ENCODE peak calls at places on chromosome 3, in four cellular contexts. One of them, this sample, is unnamed.

GRCh38 chr3:155110996-155111901 is 31.1 kb downstream of the MME start:
- DNase-seq in right atrium auricular region: no peak
- DNase-seq in WTC11: no peak
- DNase-seq in kidney epithelial cell: no peak
- DNase-seq in this sample: no peak

GRCh38 chr3:43153189-43154083 is 47.6 kb upstream of the POMGNT2 start:
- DNase-seq in WTC11: no peak
- DNase-seq in kidney epithelial cell: no peak
- DNase-seq in right atrium auricular region: peak
- DNase-seq in this sample: peak

GRCh38 chr3:83523470-83524073 is 1435.2 kb upstream of the CADM2 start:
- DNase-seq in kidney epithelial cell: peak
- DNase-seq in right atrium auricular region: no peak
- DNase-seq in WTC11: peak
- DNase-seq in this sample: no peak

GRCh38 chr3:24416224-24416623 is 78.4 kb downstream of the THRB start:
- DNase-seq in WTC11: no peak
- DNase-seq in right atrium auricular region: no peak
- DNase-seq in kidney epithelial cell: no peak
- DNase-seq in this sample: no peak

GRCh38 chr3:45499529-45499928 is 95.0 kb upstream of the LIMD1 start:
- DNase-seq in WTC11: no peak
- DNase-seq in right atrium auricular region: no peak
- DNase-seq in kidney epithelial cell: no peak
- DNase-seq in this sample: no peak

GRCh38 chr3:155202626-155203025 is 90.9 kb downstream of the STRIT1 start:
- DNase-seq in WTC11: no peak
- DNase-seq in right atrium auricular region: no peak
- DNase-seq in kidney epithelial cell: no peak
- DNase-seq in this sample: peak

GRCh38 chr3:127168271-127168670 is 24.7 kb upstream of the PRR23E start:
- DNase-seq in right atrium auricular region: peak
- DNase-seq in kidney epithelial cell: no peak
- DNase-seq in WTC11: no peak
- DNase-seq in this sample: no peak

GRCh38 chr3:143951351-143951971 is 20.2 kb upstream of the DIPK2A start:
- DNase-seq in WTC11: peak
- DNase-seq in right atrium auricular region: no peak
- DNase-seq in kidney epithelial cell: no peak
- DNase-seq in this sample: no peak

GRCh38 chr3:64971584-64971983 is 283.8 kb upstream of the ADAMTS9 start:
- DNase-seq in WTC11: no peak
- DNase-seq in kidney epithelial cell: no peak
- DNase-seq in right atrium auricular region: no peak
- DNase-seq in this sample: no peak

GRCh38 chr3:42900731-42901420 is 5.1 kb upstream of the ZNF662 start:
- DNase-seq in right atrium auricular region: no peak
- DNase-seq in kidney epithelial cell: no peak
- DNase-seq in WTC11: no peak
- DNase-seq in this sample: no peak

GRCh38 chr3:184039414-184039813 is 7.9 kb downstream of the HTR3D start:
- DNase-seq in kidney epithelial cell: no peak
- DNase-seq in right atrium auricular region: no peak
- DNase-seq in WTC11: no peak
- DNase-seq in this sample: no peak

GRCh38 chr3:73955671-73956070 is 330.9 kb upstream of the PDZRN3 start:
- DNase-seq in WTC11: no peak
- DNase-seq in kidney epithelial cell: no peak
- DNase-seq in right atrium auricular region: no peak
- DNase-seq in this sample: no peak

GRCh38 chr3:132180337-132180791 is 136.8 kb upstream of the ACP3 start:
- DNase-seq in WTC11: no peak
- DNase-seq in right atrium auricular region: no peak
- DNase-seq in kidney epithelial cell: peak
- DNase-seq in this sample: peak

GRCh38 chr3:62597481-62597880 is 224.1 kb upstream of the FEZF2 start:
- DNase-seq in right atrium auricular region: no peak
- DNase-seq in kidney epithelial cell: no peak
- DNase-seq in WTC11: no peak
- DNase-seq in this sample: no peak

GRCh38 chr3:119967353-119968006 is 126.8 kb downstream of the GSK3B start:
- DNase-seq in right atrium auricular region: no peak
- DNase-seq in WTC11: no peak
- DNase-seq in kidney epithelial cell: no peak
- DNase-seq in this sample: no peak

GRCh38 chr3:128870327-128870726 is 9.1 kb upstream of the ACAD9 start:
- DNase-seq in right atrium auricular region: no peak
- DNase-seq in WTC11: no peak
- DNase-seq in kidney epithelial cell: no peak
- DNase-seq in this sample: no peak

GRCh38 chr3:140505256-140505655 is 172.6 kb upstream of the TRIM42 start:
- DNase-seq in right atrium auricular region: no peak
- DNase-seq in kidney epithelial cell: peak
- DNase-seq in WTC11: no peak
- DNase-seq in this sample: no peak

GRCh38 chr3:52176951-52177700 is 20.8 kb upstream of the ALAS1 start:
- DNase-seq in right atrium auricular region: no peak
- DNase-seq in WTC11: no peak
- DNase-seq in kidney epithelial cell: no peak
- DNase-seq in this sample: no peak

GRCh38 chr3:44058022-44058867 is 183.4 kb upstream of the TOPAZ1 start:
- DNase-seq in kidney epithelial cell: no peak
- DNase-seq in WTC11: no peak
- DNase-seq in right atrium auricular region: no peak
- DNase-seq in this sample: peak

GRCh38 chr3:41833628-41834027 is 128.3 kb downstream of the ULK4 start:
- DNase-seq in right atrium auricular region: no peak
- DNase-seq in WTC11: no peak
- DNase-seq in kidney epithelial cell: no peak
- DNase-seq in this sample: no peak
- TF ChIP-seq CTCF in right atrium auricular region: no peak
- TF ChIP-seq CTCF in WTC11: no peak
- TF ChIP-seq CTCF in kidney epithelial cell: no peak
- TF ChIP-seq CTCF in this sample: no peak

GRCh38 chr3:172107403-172107802 is 68.0 kb downstream of the FNDC3B start:
- DNase-seq in right atrium auricular region: no peak
- DNase-seq in WTC11: no peak
- DNase-seq in kidney epithelial cell: no peak
- DNase-seq in this sample: no peak
- TF ChIP-seq CTCF in right atrium auricular region: no peak
- TF ChIP-seq CTCF in WTC11: no peak
- TF ChIP-seq CTCF in kidney epithelial cell: no peak
- TF ChIP-seq CTCF in this sample: no peak

GRCh38 chr3:147540921-147541320 is 131.8 kb downstream of the ZIC1 start:
- DNase-seq in kidney epithelial cell: no peak
- DNase-seq in WTC11: no peak
- DNase-seq in right atrium auricular region: no peak
- DNase-seq in this sample: no peak

GRCh38 chr3:147538034-147538433 is 128.9 kb downstream of the ZIC1 start:
- DNase-seq in right atrium auricular region: no peak
- DNase-seq in kidney epithelial cell: no peak
- DNase-seq in WTC11: no peak
- DNase-seq in this sample: no peak
- TF ChIP-seq CTCF in right atrium auricular region: no peak
- TF ChIP-seq CTCF in kidney epithelial cell: no peak
- TF ChIP-seq CTCF in WTC11: no peak
- TF ChIP-seq CTCF in this sample: no peak

DNA sequence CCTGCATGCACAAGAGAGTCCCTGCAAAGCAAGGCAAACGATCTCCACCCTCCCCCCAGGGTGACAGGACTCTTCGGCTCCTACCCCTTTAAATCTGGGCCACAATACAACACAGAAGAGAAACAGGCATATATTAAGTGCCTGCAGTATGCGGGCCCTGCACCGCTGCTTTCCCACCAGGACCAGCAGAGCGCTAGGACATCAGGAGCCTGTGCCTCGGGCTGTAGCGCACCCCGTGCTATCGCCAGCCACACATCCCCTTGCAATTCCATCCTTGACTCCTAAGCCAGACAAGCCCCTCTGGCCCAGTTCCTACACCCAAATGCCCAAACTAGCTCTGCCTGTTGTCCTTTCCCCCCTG is 4.1 kb downstream of the GALNT15 start:
- DNase-seq in WTC11: no peak
- DNase-seq in right atrium auricular region: no peak
- DNase-seq in kidney epithelial cell: no peak
- DNase-seq in this sample: no peak
- TF ChIP-seq CTCF in WTC11: peak
- TF ChIP-seq CTCF in right atrium auricular region: no peak
- TF ChIP-seq CTCF in kidney epithelial cell: no peak
- TF ChIP-seq CTCF in this sample: no peak

GRCh38 chr3:58025824-58026579 is 17.8 kb downstream of the FLNB start:
- DNase-seq in right atrium auricular region: no peak
- DNase-seq in WTC11: no peak
- DNase-seq in kidney epithelial cell: no peak
- DNase-seq in this sample: no peak
- TF ChIP-seq CTCF in right atrium auricular region: no peak
- TF ChIP-seq CTCF in WTC11: no peak
- TF ChIP-seq CTCF in kidney epithelial cell: no peak
- TF ChIP-seq CTCF in this sample: no peak

GRCh38 chr3:38655708-38656300 is 6.3 kb upstream of the SCN5A start:
- DNase-seq in kidney epithelial cell: peak
- DNase-seq in WTC11: no peak
- DNase-seq in right atrium auricular region: no peak
- DNase-seq in this sample: no peak
- TF ChIP-seq CTCF in kidney epithelial cell: peak
- TF ChIP-seq CTCF in WTC11: peak
- TF ChIP-seq CTCF in right atrium auricular region: no peak
- TF ChIP-seq CTCF in this sample: peak

DNA sequence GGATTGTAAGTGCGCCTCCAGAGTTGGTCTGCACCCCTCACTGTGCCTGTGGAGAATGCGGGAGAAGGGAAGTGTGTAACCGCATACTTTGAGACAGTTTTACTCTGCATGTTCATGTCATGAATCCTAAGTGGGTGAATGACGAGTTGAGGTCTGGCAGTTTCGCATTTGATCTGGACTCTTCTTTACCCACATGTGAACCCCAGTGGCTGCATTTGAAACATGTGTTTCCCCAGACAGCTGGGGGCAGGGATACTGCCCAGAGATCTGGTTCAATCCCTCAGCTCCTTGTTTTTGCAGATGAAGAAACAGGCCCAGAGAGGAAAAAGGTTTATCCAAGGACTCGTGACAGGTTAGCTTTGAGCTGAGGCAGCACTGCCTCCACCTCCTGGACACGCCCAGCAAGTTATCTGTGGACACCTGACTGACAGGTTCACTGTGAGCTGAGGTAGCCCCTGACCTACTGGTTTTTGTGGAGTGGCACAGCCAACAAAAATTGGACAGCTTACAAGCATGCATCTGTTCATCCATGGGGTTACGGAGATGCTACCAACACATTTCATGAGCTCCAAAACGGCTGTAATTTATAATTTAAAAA is 207.3 kb downstream of the XXYLT1 start:
- DNase-seq in kidney epithelial cell: no peak
- DNase-seq in right atrium auricular region: no peak
- DNase-seq in WTC11: no peak
- DNase-seq in this sample: no peak
- TF ChIP-seq CTCF in kidney epithelial cell: no peak
- TF ChIP-seq CTCF in right atrium auricular region: no peak
- TF ChIP-seq CTCF in WTC11: no peak
- TF ChIP-seq CTCF in this sample: no peak

GRCh38 chr3:95277614-95278013 is 1214.8 kb downstream of the NSUN3 start:
- DNase-seq in kidney epithelial cell: no peak
- DNase-seq in WTC11: no peak
- DNase-seq in right atrium auricular region: no peak
- DNase-seq in this sample: no peak

GRCh38 chr3:95280711-95281352 is 1218.0 kb downstream of the NSUN3 start:
- DNase-seq in kidney epithelial cell: no peak
- DNase-seq in WTC11: no peak
- DNase-seq in right atrium auricular region: no peak
- DNase-seq in this sample: no peak
- TF ChIP-seq CTCF in kidney epithelial cell: no peak
- TF ChIP-seq CTCF in WTC11: no peak
- TF ChIP-seq CTCF in right atrium auricular region: no peak
- TF ChIP-seq CTCF in this sample: no peak

GRCh38 chr3:182366746-182367145 is 426.6 kb upstream of the ATP11B start:
- DNase-seq in kidney epithelial cell: no peak
- DNase-seq in right atrium auricular region: no peak
- DNase-seq in WTC11: no peak
- DNase-seq in this sample: no peak

GRCh38 chr3:182369861-182370260 is 423.4 kb upstream of the ATP11B start:
- DNase-seq in right atrium auricular region: no peak
- DNase-seq in kidney epithelial cell: no peak
- DNase-seq in WTC11: no peak
- DNase-seq in this sample: no peak

GRCh38 chr3:182364723-182365650 is 428.3 kb upstream of the ATP11B start:
- DNase-seq in kidney epithelial cell: peak
- DNase-seq in right atrium auricular region: no peak
- DNase-seq in WTC11: no peak
- DNase-seq in this sample: no peak

GRCh38 chr3:182364323-182364722 is 429.0 kb upstream of the ATP11B start:
- DNase-seq in right atrium auricular region: no peak
- DNase-seq in kidney epithelial cell: no peak
- DNase-seq in WTC11: no peak
- DNase-seq in this sample: no peak
- TF ChIP-seq CTCF in right atrium auricular region: no peak
- TF ChIP-seq CTCF in kidney epithelial cell: no peak
- TF ChIP-seq CTCF in WTC11: no peak
- TF ChIP-seq CTCF in this sample: no peak

GRCh38 chr3:113212845-113213375 is 1.6 kb downstream of the BOC start:
- DNase-seq in kidney epithelial cell: no peak
- DNase-seq in right atrium auricular region: no peak
- DNase-seq in WTC11: no peak
- DNase-seq in this sample: no peak
- TF ChIP-seq CTCF in kidney epithelial cell: no peak
- TF ChIP-seq CTCF in right atrium auricular region: no peak
- TF ChIP-seq CTCF in WTC11: no peak
- TF ChIP-seq CTCF in this sample: no peak